ENCODE peak calls at places on chromosomes 11 and 22, in nine cellular contexts. Q is activated CD8-positive, alpha-beta T cell treated with anti-CD3 and anti-CD28 coated beads for 36 hours; C is fibroblast of the aortic adventitia; G is MM.1S; P is tibial nerve; K is B cell; H is brain microvascular endothelial cell; M is PC-3; E is H9. N is an unnamed sample.

GRCh38 chr11:12278766-12279671 is 98.4 kb upstream of the PARVA start:
- DNase-seq in P (no peak), K (peak; percentile 9), C (no peak), G (no peak), Q (no peak), E (peak; percentile 1), M (no peak), H (no peak), N (no peak)

GRCh38 chr11:61954106-61955030 is 4.2 kb downstream of the BEST1 start:
- DNase-seq in Q (no peak), M (no peak), C (no peak), P (no peak), K (no peak), E (no peak), G (no peak), H (no peak), N (peak; percentile 20)

GRCh38 chr11:121550247-121551132 is 97.7 kb upstream of the SORL1-AS1 start:
- DNase-seq in H (no peak), Q (no peak), P (no peak), E (no peak), C (no peak), M (no peak), K (no peak), G (no peak), N (no peak)

GRCh38 chr11:37712246-37712645 is 1114.2 kb upstream of the RAG2 start:
- DNase-seq in E (peak; percentile 41), M (peak; percentile 20), C (peak; percentile 15), Q (no peak), G (peak; percentile 24), K (no peak), H (peak; percentile 10), P (no peak), N (no peak)

GRCh38 chr11:32884770-32885384 is 7.7 kb upstream of the QSER1 start:
- DNase-seq in M (peak; percentile 22), P (no peak), G (peak; percentile 28), K (no peak), Q (no peak), E (no peak), C (peak; percentile 23), H (peak; percentile 9), N (no peak)

GRCh38 chr11:107857550-107858216 is 904 bp downstream of the SLC35F2 start:
- DNase-seq in C (peak; percentile 21), H (peak; percentile 7), E (no peak), Q (no peak), P (no peak), K (no peak), G (peak; percentile 36), M (no peak), N (no peak)

GRCh38 chr22:30015846-30016245 is 64.4 kb upstream of the HORMAD2 start:
- DNase-seq in Q (no peak), E (no peak), K (no peak), C (peak; percentile 51), P (no peak), H (peak; percentile 71), G (no peak), M (peak; percentile 35), N (no peak)

GRCh38 chr11:116542386-116542785 is 230.4 kb downstream of the BUD13 start:
- DNase-seq in Q (no peak), M (no peak), E (no peak), P (no peak), H (no peak), C (no peak), K (no peak), G (no peak), N (no peak)

GRCh38 chr11:26599421-26599820 is 27.4 kb upstream of the MUC15 start:
- DNase-seq in G (no peak), C (peak; percentile 49), E (no peak), K (no peak), H (peak; percentile 84), M (no peak), P (no peak), Q (no peak), N (no peak)

GRCh38 chr11:71255323-71255722 is 2.9 kb upstream of the SHANK2 start:
- DNase-seq in M (no peak), G (no peak), E (no peak), Q (no peak), P (no peak), K (no peak), H (no peak), C (no peak), N (no peak)

GRCh38 chr11:24153337-24153736 is 343.5 kb upstream of the LUZP2 start:
- DNase-seq in P (no peak), Q (no peak), C (no peak), K (no peak), E (no peak), M (no peak), H (no peak), G (no peak), N (no peak)

GRCh38 chr11:2857918-2858317 is 27.7 kb downstream of the CDKN1C start:
- DNase-seq in M (no peak), C (no peak), G (no peak), E (no peak), P (no peak), Q (no peak), H (no peak), K (no peak), N (no peak)

GRCh38 chr11:64998141-64998540 is 1.4 kb upstream of the BATF2 start:
- DNase-seq in G (no peak), K (no peak), M (peak; percentile 31), C (no peak), H (no peak), P (no peak), E (no peak), Q (peak; percentile 31), N (no peak)

GRCh38 chr22:37803636-37804371 is 3.9 kb upstream of the GCAT start:
- DNase-seq in C (no peak), P (no peak), M (no peak), E (no peak), G (no peak), K (no peak), H (no peak), Q (no peak), N (no peak)

GRCh38 chr22:37804502-37804885 is 3.2 kb upstream of the GCAT start:
- DNase-seq in E (no peak), M (no peak), C (no peak), P (no peak), H (no peak), G (no peak), Q (no peak), K (no peak), N (no peak)

GRCh38 chr22:37803195-37803635 is 4.5 kb upstream of the GCAT start:
- DNase-seq in K (no peak), C (no peak), Q (no peak), M (no peak), P (no peak), G (no peak), H (no peak), E (no peak), N (no peak)

GRCh38 chr22:37801946-37802309 is 5.8 kb upstream of the GCAT start:
- DNase-seq in M (no peak), K (no peak), P (no peak), C (no peak), H (no peak), G (no peak), Q (no peak), E (no peak), N (no peak)

DNA sequence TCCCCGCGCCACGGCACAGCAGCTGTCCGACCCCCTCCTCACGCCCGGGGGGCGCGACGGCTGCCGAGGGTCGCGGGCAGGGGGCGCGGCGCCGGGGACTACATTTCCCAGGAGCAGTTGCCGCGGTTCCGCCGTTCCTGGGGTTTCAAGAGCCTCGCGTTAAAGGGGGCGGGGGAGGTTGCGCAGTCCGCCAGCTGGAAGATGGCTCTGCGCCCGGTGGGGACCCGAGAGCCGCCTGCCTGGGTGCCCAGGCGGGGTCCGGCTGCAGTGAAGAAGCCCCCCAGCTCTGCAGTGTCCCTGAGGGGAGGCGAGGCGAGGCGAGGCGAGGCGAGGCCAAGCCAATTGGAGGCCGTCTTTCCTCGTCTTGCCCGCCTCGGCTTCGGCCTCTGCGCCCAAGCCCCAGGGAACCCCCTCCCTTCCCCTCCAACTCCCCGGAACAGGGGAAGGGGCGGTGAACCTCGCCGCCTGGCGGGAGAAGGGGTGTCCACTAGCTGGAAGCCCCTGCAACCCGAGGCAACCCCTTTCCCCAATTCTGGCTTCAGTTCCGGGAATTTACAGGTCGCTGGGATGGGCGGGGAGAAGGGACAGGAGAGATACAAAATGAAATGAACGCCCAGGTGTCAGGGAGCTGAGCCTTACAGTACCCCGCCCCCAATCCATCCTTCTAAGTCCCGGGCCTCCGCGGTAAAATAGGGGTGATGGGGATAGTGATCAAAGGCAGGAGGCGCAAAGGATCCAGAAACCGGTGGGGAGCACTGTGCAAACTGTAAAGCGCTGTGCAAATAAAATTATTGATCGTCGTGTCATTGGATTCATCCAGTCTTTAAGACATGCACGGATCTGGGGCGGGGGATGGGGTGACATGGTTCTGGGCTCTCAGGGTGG is 5.2 kb upstream of the GCAT start:
- DNase-seq in G (no peak), H (no peak), P (peak; percentile 41), E (peak; percentile 80), K (no peak), C (no peak), Q (peak; percentile 42), M (peak; percentile 30), N (peak; percentile 62)
- TF ChIP-seq CTCF in G (no peak), H (no peak), P (no peak), E (peak; percentile 30), K (no peak), C (no peak), Q (no peak), M (no peak), N (no peak)

GRCh38 chr11:34065505-34066203 is 14.1 kb downstream of the CAPRIN1 start:
- DNase-seq in C (peak; percentile 5), E (peak; percentile 44), K (no peak), M (no peak), Q (peak; percentile 39), G (no peak), P (no peak), H (no peak), N (no peak)
- TF ChIP-seq CTCF in C (peak; percentile 31), E (peak; percentile 57), K (peak; percentile 19), M (no peak), Q (peak; percentile 40), G (peak; percentile 12), P (no peak), H (peak; percentile 53), N (no peak)

GRCh38 chr22:32474635-32475427 is at the start of gene FBXO7:
- DNase-seq in K (peak; percentile 82), P (peak; percentile 81), Q (peak; percentile 90), G (peak; percentile 91), C (peak; percentile 90), H (peak; percentile 92), E (peak; percentile 93), M (peak; percentile 78), N (peak; percentile 91)
- TF ChIP-seq CTCF in K (peak; percentile 44), P (peak; percentile 80), Q (no peak), G (peak; percentile 52), C (peak; percentile 25), H (peak; percentile 58), E (peak; percentile 60), M (no peak), N (no peak)

GRCh38 chr22:31637938-31638618 is 23.9 kb downstream of the PISD start:
- DNase-seq in P (peak; percentile 23), Q (no peak), E (no peak), G (no peak), H (peak; percentile 30), K (peak; percentile 59), C (no peak), M (no peak), N (peak; percentile 65)

GRCh38 chr22:31637375-31637937 is 24.6 kb downstream of the PISD start:
- DNase-seq in H (no peak), G (no peak), Q (no peak), E (no peak), K (peak; percentile 72), C (no peak), M (no peak), P (no peak), N (peak; percentile 60)

GRCh38 chr22:31635638-31636306 is 26.2 kb downstream of the PISD start:
- DNase-seq in M (no peak), H (no peak), P (no peak), Q (no peak), C (no peak), G (no peak), E (no peak), K (no peak), N (no peak)

GRCh38 chr22:31639640-31640039 is 22.4 kb downstream of the PISD start:
- DNase-seq in C (no peak), K (no peak), E (no peak), H (no peak), Q (no peak), P (no peak), M (peak; percentile 38), G (no peak), N (no peak)
- TF ChIP-seq CTCF in C (no peak), K (no peak), E (no peak), H (no peak), Q (no peak), P (no peak), M (no peak), G (no peak), N (no peak)